ENCODE peak calls at places on chromosomes 4 and X, in eight cellular contexts. N, Y, L, M, Z, O, J and U are unnamed samples.

GRCh38 chr4:83393908-83394307 is 59.3 kb upstream of the HPSE start:
- DNase-seq in N (no peak), Y (no peak), L (no peak), M (no peak), Z (no peak), O (no peak), J (no peak), U (no peak)

GRCh38 chr4:141037441-141037840 is 95.8 kb downstream of the RNF150 start:
- DNase-seq in N (no peak), Y (no peak), L (no peak), M (no peak), Z (no peak), O (no peak), J (no peak), U (no peak)

GRCh38 chr4:2923141-2923551 is 40.1 kb downstream of the NOP14 start:
- DNase-seq in N (peak), Y (peak), L (no peak), M (no peak), Z (no peak), O (no peak), J (no peak), U (no peak)

GRCh38 chr4:107931775-107932321 is 499 bp downstream of the CYP2U1 start:
- DNase-seq in N (no peak), Y (peak), L (peak), M (no peak), Z (no peak), O (peak), J (peak), U (peak)

GRCh38 chrX:46627044-46627443 is 53.5 kb downstream of the CHST7 start:
- DNase-seq in N (peak), Y (no peak), L (no peak), M (no peak), Z (no peak), O (no peak), J (no peak), U (no peak)

GRCh38 chr4:54091637-54092404 is 8.1 kb upstream of the GSX2 start:
- DNase-seq in N (peak), Y (peak), L (peak), M (peak), Z (no peak), O (no peak), J (peak), U (peak)

GRCh38 chr4:145511913-145512522 is 30.4 kb downstream of the SMAD1 start:
- DNase-seq in N (no peak), Y (no peak), L (peak), M (no peak), Z (no peak), O (peak), J (no peak), U (no peak)

GRCh38 chrX:12950851-12951589 is 23.9 kb upstream of the TMSB4X start:
- DNase-seq in N (peak), Y (peak), L (peak), M (no peak), Z (no peak), O (peak), J (peak), U (peak)

GRCh38 chr4:36676139-36677050 is 395.0 kb downstream of the DTHD1 start:
- DNase-seq in N (no peak), Y (no peak), L (no peak), M (no peak), Z (no peak), O (no peak), J (no peak), U (no peak)

GRCh38 chr4:185933078-185933581 is 121.1 kb upstream of the SORBS2 start:
- DNase-seq in N (no peak), Y (no peak), L (no peak), M (no peak), Z (peak), O (no peak), J (no peak), U (no peak)

GRCh38 chrX:95076449-95076848 is 1402.4 kb downstream of the FAM133A start:
- DNase-seq in N (no peak), Y (no peak), L (peak), M (no peak), Z (peak), O (peak), J (peak), U (no peak)

GRCh38 chr4:150477869-150478268 is 104.1 kb upstream of the MAB21L2 start:
- DNase-seq in N (no peak), Y (no peak), L (no peak), M (no peak), Z (no peak), O (no peak), J (no peak), U (no peak)

GRCh38 chrX:18654873-18655836 is 16.8 kb downstream of the RS1 start:
- DNase-seq in N (no peak), Y (no peak), L (no peak), M (no peak), Z (no peak), O (no peak), J (no peak), U (no peak)

GRCh38 chrX:119736206-119736764 is 22.1 kb upstream of the SOWAHD start:
- DNase-seq in N (no peak), Y (no peak), L (no peak), M (no peak), Z (no peak), O (no peak), J (no peak), U (no peak)

GRCh38 chrX:97616883-97617510 is 733.3 kb downstream of the RPA4 start:
- DNase-seq in N (no peak), Y (no peak), L (peak), M (no peak), Z (peak), O (no peak), J (peak), U (no peak)